ENCODE peak calls at places on chromosomes 11 and 22, in five cellular contexts. S is Calu3, G is fibroblast of pulmonary artery, Y is choroid plexus epithelial cell, C is adrenal gland. Q is an unnamed sample.

GRCh38 chr11:362642-363442 is 6.5 kb upstream of the B4GALNT4 start:
- DNase-seq in S (no peak), G (no peak), Y (no peak), C (no peak), Q (no peak)

GRCh38 chr22:49494555-49494954 is 333.1 kb downstream of the BRD1 start:
- DNase-seq in S (no peak), G (no peak), Y (no peak), C (no peak), Q (no peak)

GRCh38 chr11:46404476-46405017 is 13.0 kb upstream of the CHRM4 start:
- DNase-seq in S (no peak), G (no peak), Y (no peak), C (no peak), Q (no peak)

GRCh38 chr11:43547411-43547718 is 133.2 kb upstream of the HSD17B12 start:
- DNase-seq in S (no peak), G (no peak), Y (no peak), C (peak), Q (peak)

GRCh38 chr11:126840201-126840886 is 160.2 kb downstream of the KIRREL3 start:
- DNase-seq in S (no peak), G (no peak), Y (no peak), C (no peak), Q (peak)

GRCh38 chr22:45468872-45469572 is 33.7 kb upstream of the FBLN1 start:
- DNase-seq in S (no peak), G (peak), Y (peak), C (no peak), Q (peak)

GRCh38 chr11:65021003-65021402 is 6.2 kb upstream of the SNX15 start:
- DNase-seq in S (no peak), G (no peak), Y (no peak), C (no peak), Q (no peak)

GRCh38 chr22:28462041-28462440 is 217.6 kb downstream of the TTC28 start:
- DNase-seq in S (no peak), G (no peak), Y (no peak), C (no peak), Q (no peak)

GRCh38 chr22:43666511-43666910 is 145.6 kb downstream of the EFCAB6 start:
- DNase-seq in S (no peak), G (peak), Y (no peak), C (no peak), Q (no peak)

GRCh38 chr11:2204361-2205213 is 33.0 kb upstream of the TH start:
- DNase-seq in S (no peak), G (no peak), Y (no peak), C (no peak), Q (no peak)

GRCh38 chr11:17473071-17473744 is 3.4 kb downstream of the ABCC8 start:
- DNase-seq in S (peak), G (no peak), Y (peak), C (no peak), Q (peak)

GRCh38 chr22:20604776-20605221 is 97.4 kb downstream of the MED15 start:
- DNase-seq in S (no peak), G (no peak), Y (no peak), C (no peak), Q (no peak)

GRCh38 chr11:16685914-16686313 is 52.5 kb upstream of the C11orf58 start:
- DNase-seq in S (no peak), G (no peak), Y (no peak), C (no peak), Q (no peak)

GRCh38 chr11:76662656-76663460 is 7.7 kb downstream of the LRRC32 start:
- DNase-seq in S (no peak), G (no peak), Y (no peak), C (no peak), Q (no peak)

GRCh38 chr11:7563269-7563668 is 49.5 kb downstream of the PPFIBP2 start:
- DNase-seq in S (no peak), G (no peak), Y (no peak), C (no peak), Q (no peak)

GRCh38 chr11:117898059-117898458 is 21.6 kb upstream of the FXYD6 start:
- DNase-seq in S (no peak), G (no peak), Y (no peak), C (no peak), Q (no peak)

GRCh38 chr22:36546932-36547331 is 18.0 kb upstream of the EIF3D start:
- DNase-seq in S (peak), G (peak), Y (peak), C (no peak), Q (peak)

GRCh38 chr22:22245935-22246525 is 1.4 kb downstream of the VPREB1 start:
- DNase-seq in S (no peak), G (no peak), Y (no peak), C (no peak), Q (no peak)

GRCh38 chr11:1401656-1402221 is 12.0 kb downstream of the BRSK2 start:
- DNase-seq in S (peak), G (peak), Y (peak), C (peak), Q (peak)

GRCh38 chr11:8728566-8728965 is 46.0 kb downstream of the RPL27A start:
- DNase-seq in S (no peak), G (no peak), Y (peak), C (peak), Q (no peak)

GRCh38 chr11:32817181-32817842 is 12.4 kb upstream of the PRRG4 start:
- DNase-seq in S (no peak), G (no peak), Y (no peak), C (no peak), Q (no peak)

GRCh38 chr11:128686745-128687177 is 7.1 kb upstream of the FLI1 start:
- DNase-seq in S (no peak), G (peak), Y (peak), C (peak), Q (peak)

GRCh38 chr11:131684111-131685060 is 314.0 kb downstream of the NTM start:
- DNase-seq in S (no peak), G (no peak), Y (no peak), C (no peak), Q (no peak)

GRCh38 chr11:373716-374551 is 4.6 kb downstream of the B4GALNT4 start:
- DNase-seq in S (peak), G (no peak), Y (no peak), C (no peak), Q (no peak)

GRCh38 chr22:19972652-19973550 is 31.3 kb upstream of the TXNRD2 start:
- DNase-seq in S (no peak), G (no peak), Y (no peak), C (no peak), Q (no peak)

GRCh38 chr11:128790200-128790599 is 76.9 kb downstream of the KCNJ1 start:
- DNase-seq in S (peak), G (peak), Y (peak), C (peak), Q (peak)

GRCh38 chr11:65027213-65028067 is at the start of gene SNX15:
- DNase-seq in S (peak), G (peak), Y (peak), C (peak), Q (peak)

GRCh38 chr11:128956401-128957203 is 13.9 kb upstream of the TP53AIP1 start:
- DNase-seq in S (peak), G (peak), Y (peak), C (peak), Q (peak)

GRCh38 chr11:28913883-28914282 is 805.7 kb downstream of the METTL15 start:
- DNase-seq in S (no peak), G (no peak), Y (no peak), C (no peak), Q (no peak)

GRCh38 chr22:25232301-25232700 is 12.9 kb downstream of the CRYBB2 start:
- DNase-seq in S (no peak), G (peak), Y (peak), C (no peak), Q (peak)

GRCh38 chr22:32985899-32986772 is 72.0 kb downstream of the SYN3 start:
- DNase-seq in S (peak), G (peak), Y (peak), C (peak), Q (peak)

GRCh38 chr11:125345706-125346561 is 150.1 kb downstream of the FEZ1 start:
- DNase-seq in S (peak), G (peak), Y (peak), C (peak), Q (peak)

GRCh38 chr11:109547356-109548027 is 125.5 kb downstream of the C11orf87 start:
- DNase-seq in S (no peak), G (peak), Y (peak), C (no peak), Q (peak)

GRCh38 chr11:130581631-130582030 is 133.2 kb downstream of the ADAMTS15 start:
- DNase-seq in S (no peak), G (peak), Y (peak), C (no peak), Q (no peak)

GRCh38 chr11:132631956-132632355 is 900.3 kb downstream of the OPCML start:
- DNase-seq in S (no peak), G (no peak), Y (peak), C (no peak), Q (no peak)

GRCh38 chr11:115803341-115803740 is 299.1 kb upstream of the CADM1 start:
- DNase-seq in S (no peak), G (no peak), Y (no peak), C (no peak), Q (no peak)

GRCh38 chr22:39932918-39933649 is 27.1 kb upstream of the TMA7B start:
- DNase-seq in S (peak), G (peak), Y (peak), C (peak), Q (peak)

GRCh38 chr22:37657590-37658132 is 862 bp upstream of the PDXP start:
- DNase-seq in S (no peak), G (no peak), Y (no peak), C (peak), Q (no peak)

GRCh38 chr22:24105018-24105360 is 76.3 kb upstream of the SUSD2 start:
- DNase-seq in S (no peak), G (peak), Y (no peak), C (peak), Q (peak)

GRCh38 chr22:24108073-24108472 is 73.2 kb upstream of the SUSD2 start:
- DNase-seq in S (no peak), G (no peak), Y (no peak), C (no peak), Q (no peak)

GRCh38 chr22:24107668-24108067 is 73.6 kb upstream of the SUSD2 start:
- DNase-seq in S (no peak), G (peak), Y (peak), C (peak), Q (peak)

GRCh38 chr22:24105661-24106060 is 75.6 kb upstream of the SUSD2 start:
- DNase-seq in S (no peak), G (no peak), Y (no peak), C (no peak), Q (no peak)

GRCh38 chr22:24106385-24107381 is 74.6 kb upstream of the SUSD2 start:
- DNase-seq in S (no peak), G (no peak), Y (peak), C (peak), Q (no peak)
- TF ChIP-seq CTCF in S (no peak), G (no peak), Y (peak), C (no peak), Q (peak)

DNA sequence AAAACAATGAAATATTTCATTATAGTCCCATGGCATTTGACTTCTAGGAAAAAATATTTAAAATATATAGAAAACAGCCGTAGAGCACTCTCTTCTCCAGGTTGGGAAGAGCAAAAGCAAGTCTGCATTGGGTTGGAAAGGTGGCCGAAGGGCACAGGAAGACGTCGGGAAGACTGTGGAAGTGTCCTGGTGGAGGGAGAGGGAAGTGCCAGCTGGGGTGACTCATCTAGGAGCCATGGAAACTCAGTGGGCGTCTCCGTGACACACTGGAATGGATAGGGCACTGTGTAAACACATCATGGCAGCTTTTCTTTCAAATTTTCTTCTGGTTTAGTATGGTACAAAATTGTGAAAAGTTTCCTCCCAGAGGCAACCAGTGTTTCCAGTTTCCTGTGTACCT is 12.7 kb downstream of the GTPBP1 start:
- DNase-seq in S (peak), G (peak), Y (peak), C (peak), Q (peak)
- TF ChIP-seq CTCF in S (peak), G (peak), Y (peak), C (peak), Q (peak)

GRCh38 chr11:73158356-73159051 is 16.4 kb upstream of the FCHSD2 start:
- DNase-seq in S (no peak), G (peak), Y (peak), C (no peak), Q (peak)
- TF ChIP-seq CTCF in S (no peak), G (no peak), Y (no peak), C (no peak), Q (no peak)

GRCh38 chr11:119016216-119017009 is 1.7 kb downstream of the RPS25 start:
- DNase-seq in S (no peak), G (no peak), Y (no peak), C (no peak), Q (no peak)

GRCh38 chr11:119014209-119014924 is 3.8 kb downstream of the RPS25 start:
- DNase-seq in S (no peak), G (no peak), Y (no peak), C (no peak), Q (no peak)

GRCh38 chr11:119012629-119013170 is 5.4 kb downstream of the RPS25 start:
- DNase-seq in S (no peak), G (no peak), Y (no peak), C (no peak), Q (no peak)

GRCh38 chr11:119018074-119018938 is at the start of the genes RPS25 and TRAPPC4:
- DNase-seq in S (peak), G (peak), Y (peak), C (peak), Q (peak)

DNA sequence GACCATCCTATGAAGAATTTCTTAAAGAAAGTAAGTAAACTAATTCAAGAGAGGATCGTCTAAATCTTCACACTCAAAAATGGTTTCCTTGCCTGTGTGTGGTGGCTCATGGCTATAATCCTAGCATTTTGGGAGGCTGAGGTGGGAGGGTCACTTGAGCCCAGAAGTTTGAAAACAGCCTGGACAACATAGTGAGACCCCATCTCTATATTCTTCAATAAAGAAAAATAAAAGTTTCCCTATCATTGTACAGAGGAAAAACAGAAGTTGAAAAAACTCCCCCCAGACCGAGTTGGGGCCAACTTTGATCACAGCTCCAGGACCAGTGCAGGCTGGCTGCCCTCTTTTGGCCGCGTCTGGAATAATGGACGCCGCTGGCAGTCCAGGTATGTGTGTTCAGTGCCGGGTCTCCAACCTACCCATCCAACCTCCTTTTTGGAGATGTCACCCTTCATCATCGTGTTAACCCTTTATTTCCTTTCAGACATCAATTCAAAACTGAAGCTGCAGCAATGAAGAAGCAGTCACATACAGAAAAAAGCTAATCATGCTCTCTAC is 3.0 kb downstream of the RPS25 start:
- DNase-seq in S (peak), G (no peak), Y (no peak), C (no peak), Q (no peak)
- TF ChIP-seq CTCF in S (no peak), G (no peak), Y (peak), C (no peak), Q (no peak)

GRCh38 chr11:91373497-91373896 is 851.1 kb upstream of the FAT3 start:
- DNase-seq in S (no peak), G (no peak), Y (peak), C (no peak), Q (no peak)
- TF ChIP-seq CTCF in S (no peak), G (no peak), Y (peak), C (no peak), Q (no peak)